ENCODE peak calls at places on chromosomes 1 and 21, in five cellular contexts. R is uterus, Q is fibroblast of the aortic adventitia, C is neural crest cell, G is astrocyte of the spinal cord. O is an unnamed sample.

GRCh38 chr1:175887981-175888428 is 144.6 kb upstream of the TNR start:
- DNase-seq in C (peak), G (peak), Q (peak), R (no peak), O (peak)

GRCh38 chr1:21904725-21905520 is 32.2 kb downstream of the HSPG2 start:
- DNase-seq in Q (peak), G (peak), C (no peak), R (peak), O (peak)

GRCh38 chr1:19645544-19646252 is 1.6 kb downstream of the NBL1 start:
- DNase-seq in G (peak), Q (peak), R (no peak), C (no peak), O (no peak)

GRCh38 chr1:201775380-201775779 is 53.6 kb upstream of the IPO9 start:
- DNase-seq in R (no peak), G (no peak), Q (peak), C (no peak), O (no peak)

GRCh38 chr1:177236967-177237366 is 66.2 kb downstream of the BRINP2 start:
- DNase-seq in G (no peak), C (no peak), Q (no peak), R (no peak), O (no peak)

GRCh38 chr1:56034222-56034621 is 545.1 kb downstream of the PLPP3 start:
- DNase-seq in C (no peak), Q (peak), R (no peak), G (peak), O (no peak)

GRCh38 chr1:200075938-200076546 is 48.5 kb downstream of the NR5A2 start:
- DNase-seq in C (no peak), R (peak), G (peak), Q (peak), O (peak)

GRCh38 chr1:72693376-72693775 is 411.0 kb upstream of the NEGR1 start:
- DNase-seq in C (no peak), G (no peak), R (no peak), Q (no peak), O (no peak)

GRCh38 chr21:46069719-46070279 is 28.1 kb upstream of the COL6A2 start:
- DNase-seq in C (no peak), Q (no peak), R (no peak), G (no peak), O (no peak)

GRCh38 chr1:158942490-158942889 is 11.1 kb downstream of the PYHIN1 start:
- DNase-seq in C (no peak), G (no peak), R (no peak), Q (no peak), O (no peak)

GRCh38 chr1:220454155-220454777 is 73.7 kb upstream of the MARK1 start:
- DNase-seq in R (no peak), Q (no peak), C (no peak), G (no peak), O (no peak)

GRCh38 chr1:222739929-222740328 is 2.9 kb downstream of the FAM177B start:
- DNase-seq in Q (no peak), G (no peak), C (no peak), R (no peak), O (no peak)

GRCh38 chr21:45516071-45516670 is 26.1 kb downstream of the SLC19A1 start:
- DNase-seq in G (no peak), C (no peak), Q (no peak), R (no peak), O (no peak)

GRCh38 chr1:119516680-119517079 is 9.7 kb downstream of the HSD3B1 start:
- DNase-seq in G (no peak), C (no peak), Q (no peak), R (no peak), O (no peak)

GRCh38 chr1:87853576-87854351 is 525.1 kb downstream of the LMO4 start:
- DNase-seq in G (no peak), C (no peak), Q (peak), R (no peak), O (no peak)

GRCh38 chr1:27301052-27301422 is 20.9 kb upstream of the TMEM222 start:
- DNase-seq in C (no peak), G (no peak), Q (no peak), R (no peak), O (no peak)
- TF ChIP-seq CTCF in C (no peak), G (no peak), Q (no peak), R (no peak), O (no peak)

GRCh38 chr1:154536570-154536969 is 21.9 kb downstream of the UBE2Q1 start:
- DNase-seq in G (no peak), R (no peak), C (no peak), Q (no peak), O (no peak)

GRCh38 chr1:154529308-154529707 is 27.1 kb upstream of the SHE start:
- DNase-seq in R (no peak), Q (no peak), G (no peak), C (no peak), O (no peak)

GRCh38 chr1:154539486-154540483 is 18.7 kb downstream of the UBE2Q1 start:
- DNase-seq in Q (no peak), C (no peak), G (no peak), R (no peak), O (no peak)

GRCh38 chr1:154534263-154534844 is 24.1 kb downstream of the UBE2Q1 start:
- DNase-seq in C (no peak), G (no peak), Q (no peak), R (no peak), O (peak)
- TF ChIP-seq CTCF in C (peak), G (peak), Q (peak), R (no peak), O (peak)

GRCh38 chr21:34091607-34092006 is 18.2 kb downstream of the MRPS6 start:
- DNase-seq in Q (no peak), G (no peak), R (no peak), C (no peak), O (no peak)
- TF ChIP-seq CTCF in Q (peak), G (peak), R (no peak), C (peak), O (peak)

GRCh38 chr1:228102791-228103620 is at the start of gene C1orf35:
- DNase-seq in Q (peak), C (peak), R (peak), G (peak), O (peak)
- TF ChIP-seq CTCF in Q (no peak), C (no peak), R (no peak), G (no peak), O (no peak)

DNA sequence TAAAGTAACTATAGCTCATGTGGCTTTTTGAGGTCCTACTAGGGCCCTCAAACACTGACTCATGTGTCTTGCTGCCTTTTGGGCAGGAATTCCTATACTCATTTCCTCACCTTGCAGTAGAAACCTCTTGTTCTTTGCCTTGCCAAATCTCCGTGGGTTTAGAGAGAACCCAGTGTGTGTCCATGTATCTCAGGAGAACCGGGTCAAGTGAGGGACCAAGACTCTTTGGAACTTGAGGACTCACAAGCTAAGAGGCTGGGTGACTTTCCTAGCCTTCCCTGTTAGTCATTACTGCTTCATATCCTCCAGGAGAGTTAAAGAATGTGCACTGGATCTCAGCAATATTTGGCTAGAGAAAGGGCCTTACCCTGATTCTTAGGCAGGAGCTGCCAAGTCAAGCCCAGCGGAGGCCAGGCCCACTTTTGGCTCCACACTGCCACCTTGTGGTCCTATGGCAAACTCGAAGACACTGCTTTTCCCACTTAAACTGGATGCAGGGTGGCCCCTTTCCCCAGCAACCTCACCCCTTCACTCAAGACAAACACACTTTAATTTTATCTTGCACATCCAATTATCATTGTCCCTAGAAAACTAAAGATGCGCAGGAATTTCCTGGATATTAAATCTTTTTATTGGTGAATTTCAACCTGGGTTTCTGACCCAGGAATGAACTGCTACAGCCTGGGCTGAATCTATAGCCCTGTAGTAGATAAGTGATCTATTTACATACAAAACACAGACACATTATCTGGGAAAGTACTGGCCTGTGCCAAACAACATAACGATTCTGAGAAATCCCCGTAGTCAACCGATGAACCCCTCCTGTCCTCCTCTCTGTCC is 10.6 kb downstream of the AVPR1B start:
- DNase-seq in R (peak), C (peak), G (peak), Q (peak), O (peak)
- TF ChIP-seq CTCF in R (peak), C (peak), G (peak), Q (peak), O (peak)

DNA sequence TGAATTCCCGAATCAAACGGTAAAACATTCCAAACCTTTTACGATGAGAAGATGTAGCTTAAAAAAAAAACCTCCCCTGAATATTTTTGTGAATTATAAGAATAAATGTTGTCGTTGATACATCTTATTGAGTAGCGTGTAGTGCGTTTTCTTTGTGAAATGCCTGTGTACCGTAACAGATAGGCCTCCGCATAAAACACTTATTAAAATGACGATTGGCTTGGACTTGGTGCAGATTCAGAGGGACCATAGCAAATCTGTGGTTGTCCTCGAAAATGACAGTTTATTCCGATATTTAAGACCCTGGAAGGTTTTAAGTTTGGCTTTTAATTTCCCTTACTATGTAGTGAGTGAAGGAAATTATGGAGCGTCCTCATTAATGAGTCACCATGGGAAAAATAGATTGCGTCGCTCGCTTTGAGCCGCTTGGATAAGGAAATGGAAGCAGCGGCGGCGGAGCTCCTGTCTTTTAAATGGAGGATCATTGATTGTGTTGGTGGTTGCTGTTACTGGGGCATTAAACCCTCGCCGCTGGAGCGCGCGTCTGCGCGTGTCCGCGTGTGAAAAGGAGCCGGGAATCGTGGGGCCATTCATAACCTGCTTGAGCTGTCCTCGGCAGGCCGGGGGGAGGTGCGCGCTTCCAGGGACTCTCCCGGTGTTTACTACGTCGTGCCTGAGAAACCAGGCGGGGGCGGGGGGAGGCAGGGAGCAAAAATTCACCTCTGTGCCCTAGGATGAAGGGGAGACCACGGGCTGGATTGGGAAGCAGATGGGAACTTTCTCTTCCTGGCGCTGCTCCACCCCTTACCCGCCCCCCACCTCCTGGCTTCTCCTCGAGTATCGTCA is 1.6 kb downstream of the SPEN start:
- DNase-seq in C (peak), G (peak), Q (peak), R (peak), O (peak)
- TF ChIP-seq CTCF in C (no peak), G (no peak), Q (no peak), R (no peak), O (no peak)

DNA sequence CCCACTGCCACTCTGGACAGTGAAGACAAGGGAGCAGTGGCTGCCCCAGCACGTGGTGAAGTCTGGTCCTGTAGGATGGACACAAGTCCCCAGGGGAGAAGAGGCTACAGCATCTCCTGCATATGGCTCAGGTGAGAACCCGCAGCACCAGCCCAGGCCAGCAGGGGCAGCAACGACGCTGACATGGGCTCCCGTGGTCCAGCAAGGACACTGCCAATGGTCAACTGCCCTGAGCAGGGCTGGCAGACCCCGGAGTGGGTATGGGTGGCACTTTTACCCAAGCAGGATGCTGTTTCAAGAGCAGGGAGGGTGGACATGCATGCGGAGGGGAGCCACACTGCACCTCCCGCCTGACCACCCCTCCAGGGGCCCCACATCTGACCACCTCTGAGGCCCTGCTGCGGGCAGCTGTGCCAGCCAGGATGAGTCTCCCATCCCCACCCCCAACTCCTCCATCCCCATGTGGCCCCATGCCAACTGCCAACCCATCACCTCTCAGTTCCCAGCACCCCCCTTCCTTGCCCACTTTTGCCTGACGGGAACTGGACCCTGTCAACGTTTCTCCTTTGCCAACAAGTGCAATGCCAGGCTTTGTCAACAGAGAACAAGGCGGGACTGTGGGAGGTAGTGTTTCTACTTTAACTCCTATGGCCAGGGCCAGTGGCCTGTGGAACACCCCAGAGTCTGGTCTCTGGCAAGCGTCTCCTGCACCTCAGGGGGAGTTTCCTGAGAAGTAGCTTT is 8.6 kb downstream of the MORN1 start:
- DNase-seq in R (no peak), Q (no peak), C (peak), G (peak), O (no peak)
- TF ChIP-seq CTCF in R (no peak), Q (peak), C (peak), G (peak), O (peak)

DNA sequence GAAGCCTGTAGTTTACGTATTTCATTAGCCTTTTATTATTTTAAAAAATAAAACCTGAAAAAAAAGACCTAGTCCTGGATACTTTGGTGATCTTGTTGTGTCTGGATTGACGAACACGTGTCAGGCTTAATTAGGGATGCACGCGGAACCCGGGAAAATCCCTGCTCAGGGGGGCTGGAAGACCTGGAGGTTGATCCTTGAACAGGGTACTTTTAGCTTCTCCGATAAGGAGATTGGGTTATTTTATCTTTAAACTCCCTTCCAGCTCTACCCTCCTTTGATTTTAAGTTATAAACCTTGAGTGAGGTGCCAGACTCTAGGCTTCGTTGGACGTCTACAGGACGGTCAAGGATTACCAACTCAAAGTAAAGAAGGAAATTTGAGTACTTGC is 552 bp upstream of the ZNF691 start:
- DNase-seq in G (no peak), Q (no peak), C (no peak), R (no peak), O (no peak)
- TF ChIP-seq CTCF in G (no peak), Q (no peak), C (no peak), R (no peak), O (no peak)

O was measured in astrocyte of the cerebellum.